ENCODE peak calls at places on chromosomes 16 and 17, in ten cellular contexts. D is WTC11, U is epithelial cell of esophagus, V is lung, C is mesothelial cell of epicardium, A is HFF-Myc, K is ovary, X is upper lobe of right lung, O is cardiac fibroblast, H is neural progenitor cell. P is an unnamed sample.

GRCh38 chr17:36907407-36907806 is 29.9 kb upstream of the LHX1 start:
- DNase-seq in D (no peak), U (no peak), V (no peak), C (no peak), A (no peak), K (no peak), X (no peak), O (no peak), H (no peak), P (no peak)

GRCh38 chr17:1577657-1578428 is 15.3 kb upstream of the PITPNA start:
- DNase-seq in D (no peak), U (no peak), V (no peak), C (no peak), A (no peak), K (no peak), X (no peak), O (no peak), H (no peak), P (no peak)

GRCh38 chr17:79918581-79919163 is 79.4 kb upstream of the CBX4 start:
- DNase-seq in D (no peak), U (no peak), V (no peak), C (no peak), A (no peak), K (no peak), X (no peak), O (no peak), H (no peak), P (no peak)

GRCh38 chr17:39782980-39783379 is 45.2 kb downstream of the GRB7 start:
- DNase-seq in D (no peak), U (peak), V (no peak), C (no peak), A (no peak), K (no peak), X (no peak), O (no peak), H (no peak), P (no peak)

GRCh38 chr17:2814499-2815341 is 18.5 kb downstream of the RAP1GAP2 start:
- DNase-seq in D (no peak), U (no peak), V (peak), C (no peak), A (no peak), K (no peak), X (no peak), O (no peak), H (no peak), P (no peak)

GRCh38 chr17:74864297-74864865 is 4.7 kb upstream of the GRIN2C start:
- DNase-seq in D (no peak), U (no peak), V (no peak), C (no peak), A (no peak), K (no peak), X (no peak), O (no peak), H (no peak), P (no peak)

GRCh38 chr16:30700491-30700890 is 1.5 kb downstream of the SRCAP start:
- DNase-seq in D (no peak), U (no peak), V (no peak), C (no peak), A (no peak), K (no peak), X (no peak), O (peak), H (no peak), P (no peak)

GRCh38 chr17:1422907-1423306 is 22.9 kb upstream of the YWHAE start:
- DNase-seq in D (no peak), U (peak), V (peak), C (no peak), A (peak), K (no peak), X (no peak), O (peak), H (no peak), P (no peak)

GRCh38 chr17:81049372-81049911 is 14.5 kb downstream of the BAIAP2 start:
- DNase-seq in D (no peak), U (no peak), V (no peak), C (no peak), A (no peak), K (no peak), X (no peak), O (no peak), H (no peak), P (no peak)

GRCh38 chr16:13110124-13110796 is 208.9 kb downstream of the SHISA9 start:
- DNase-seq in D (peak), U (peak), V (no peak), C (no peak), A (no peak), K (no peak), X (no peak), O (no peak), H (peak), P (peak)

GRCh38 chr16:12543700-12544476 is 259.8 kb downstream of the CPPED1 start:
- DNase-seq in D (no peak), U (no peak), V (no peak), C (no peak), A (no peak), K (no peak), X (no peak), O (no peak), H (no peak), P (no peak)

GRCh38 chr16:49464093-49464492 is 90.5 kb downstream of the C16orf78 start:
- DNase-seq in D (no peak), U (no peak), V (no peak), C (no peak), A (no peak), K (no peak), X (no peak), O (no peak), H (no peak), P (no peak)

GRCh38 chr17:80870401-80870800 is 121.2 kb upstream of the CHMP6 start:
- DNase-seq in D (no peak), U (no peak), V (no peak), C (no peak), A (no peak), K (no peak), X (no peak), O (no peak), H (no peak), P (no peak)

GRCh38 chr17:34958438-34958837 is 2.8 kb downstream of the CCT6B start:
- DNase-seq in D (no peak), U (no peak), V (no peak), C (no peak), A (no peak), K (no peak), X (no peak), O (no peak), H (no peak), P (no peak)

GRCh38 chr16:19858006-19858653 is 26.5 kb downstream of the GPRC5B start:
- DNase-seq in D (no peak), U (peak), V (no peak), C (no peak), A (no peak), K (no peak), X (no peak), O (peak), H (no peak), P (no peak)

GRCh38 chr16:72797606-72798005 is 250.3 kb downstream of the ZFHX3 start:
- DNase-seq in D (no peak), U (no peak), V (no peak), C (no peak), A (no peak), K (no peak), X (no peak), O (no peak), H (no peak), P (no peak)

GRCh38 chr16:27695161-27695560 is 145.2 kb downstream of the KATNIP start:
- DNase-seq in D (no peak), U (no peak), V (no peak), C (no peak), A (no peak), K (no peak), X (peak), O (no peak), H (no peak), P (no peak)

GRCh38 chr16:56237451-56237930 is 46.2 kb downstream of the GNAO1 start:
- DNase-seq in D (no peak), U (no peak), V (no peak), C (no peak), A (no peak), K (no peak), X (no peak), O (no peak), H (no peak), P (no peak)

GRCh38 chr17:70622382-70623260 is 453.3 kb downstream of the KCNJ2 start:
- DNase-seq in D (peak), U (peak), V (peak), C (peak), A (no peak), K (peak), X (peak), O (peak), H (peak), P (peak)

GRCh38 chr16:88769617-88770458 is 15.2 kb downstream of the PIEZO1 start:
- DNase-seq in D (peak), U (peak), V (peak), C (no peak), A (no peak), K (no peak), X (peak), O (no peak), H (peak), P (peak)

GRCh38 chr16:88772871-88773811 is 11.9 kb downstream of the PIEZO1 start:
- DNase-seq in D (no peak), U (peak), V (no peak), C (no peak), A (peak), K (peak), X (no peak), O (peak), H (peak), P (peak)

GRCh38 chr16:88771294-88771772 is 13.7 kb downstream of the PIEZO1 start:
- DNase-seq in D (no peak), U (no peak), V (no peak), C (no peak), A (no peak), K (no peak), X (no peak), O (no peak), H (no peak), P (no peak)

GRCh38 chr16:88768041-88768876 is 16.8 kb downstream of the PIEZO1 start:
- DNase-seq in D (no peak), U (no peak), V (peak), C (no peak), A (no peak), K (peak), X (peak), O (peak), H (peak), P (no peak)

DNA sequence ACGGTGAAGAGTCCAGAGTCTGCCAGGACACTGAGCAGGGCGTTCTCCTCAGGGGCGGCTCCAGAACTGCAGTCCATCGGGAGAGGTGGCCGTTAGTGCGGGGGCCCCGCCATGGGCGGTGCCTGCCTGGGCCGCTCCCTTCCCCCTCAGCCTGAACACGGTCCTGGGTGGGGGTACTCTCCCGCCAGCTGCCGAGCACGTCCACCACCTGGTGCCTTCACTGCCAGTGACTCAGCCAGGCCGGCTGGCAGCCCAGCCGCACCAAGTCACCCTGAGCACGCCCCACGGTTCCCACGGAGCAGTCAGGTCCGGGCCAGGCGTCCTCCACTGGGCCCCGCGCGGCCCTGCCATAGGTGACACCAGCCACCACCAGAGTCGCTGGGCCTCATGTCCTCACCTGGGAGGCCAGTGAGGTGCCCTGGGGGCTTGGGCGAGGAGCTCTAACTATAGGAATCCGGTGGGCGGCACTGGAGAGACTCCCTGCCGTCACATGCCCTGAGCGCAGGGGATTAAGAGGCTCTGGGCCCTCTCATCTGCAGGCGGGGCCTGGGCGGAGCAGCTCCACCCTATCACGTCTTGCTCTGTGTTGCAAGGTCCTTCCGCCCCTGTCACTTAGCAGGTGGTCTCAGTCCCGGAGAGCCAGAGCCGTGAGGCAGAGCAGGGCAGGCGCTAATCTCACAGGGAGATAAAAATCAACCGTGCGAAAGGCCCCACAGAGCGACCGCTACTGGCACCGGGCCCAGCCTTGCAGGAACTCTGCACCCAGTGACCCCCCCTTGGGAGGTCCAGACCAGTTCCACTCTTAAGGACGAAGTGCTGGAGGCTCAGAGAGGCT is 14.3 kb downstream of the PIEZO1 start:
- DNase-seq in D (peak), U (peak), V (peak), C (no peak), A (no peak), K (no peak), X (peak), O (peak), H (peak), P (peak)
- TF ChIP-seq CTCF in D (no peak), U (no peak), V (no peak), C (no peak), A (no peak), K (no peak), X (no peak), O (no peak), H (no peak), P (no peak)

GRCh38 chr16:58198022-58198683 is at the start of gene CSNK2A2:
- DNase-seq in D (peak), U (peak), V (peak), C (peak), A (peak), K (peak), X (peak), O (peak), H (peak), P (peak)
- TF ChIP-seq CTCF in D (no peak), U (peak), V (peak), C (no peak), A (peak), K (no peak), X (no peak), O (no peak), H (no peak), P (no peak)

DNA sequence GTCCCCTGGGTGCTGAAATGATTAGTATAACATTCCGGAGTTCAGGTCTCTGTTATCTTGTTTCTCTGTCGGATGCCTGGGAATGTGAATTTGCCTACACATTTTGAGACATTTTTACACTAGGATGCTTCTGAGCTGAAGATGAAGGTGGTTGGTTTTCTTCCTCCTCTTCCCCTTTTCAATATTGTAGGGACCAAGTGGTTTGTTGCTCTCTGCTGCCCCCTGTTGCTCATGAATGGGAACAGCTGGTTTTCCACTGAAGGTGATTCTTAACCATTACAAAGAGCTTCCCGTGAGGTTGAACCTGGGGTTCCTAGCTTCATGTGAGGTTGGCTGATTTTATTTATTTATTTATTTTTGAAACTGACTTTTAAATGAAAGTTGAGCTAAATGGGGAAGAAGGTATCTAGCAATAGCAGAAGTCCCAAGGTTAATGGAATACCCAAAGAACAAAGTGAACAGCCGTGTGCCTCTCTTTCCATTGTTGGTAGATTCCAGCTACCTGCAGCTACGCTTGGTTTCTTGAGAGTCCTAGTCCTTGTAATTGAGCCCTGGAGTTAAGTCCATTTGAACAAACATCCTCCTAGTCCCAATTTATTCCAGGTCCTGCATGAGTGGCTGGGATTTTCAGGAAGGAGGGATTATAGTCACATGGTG is 983.9 kb upstream of the EEF2KMT start:
- DNase-seq in D (peak), U (peak), V (peak), C (no peak), A (no peak), K (no peak), X (no peak), O (no peak), H (peak), P (peak)
- TF ChIP-seq CTCF in D (peak), U (peak), V (peak), C (peak), A (peak), K (no peak), X (peak), O (peak), H (peak), P (peak)

GRCh38 chr17:16214190-16215001 is 938 bp downstream of the NCOR1 start:
- DNase-seq in D (no peak), U (peak), V (no peak), C (no peak), A (no peak), K (no peak), X (no peak), O (no peak), H (peak), P (no peak)

GRCh38 chr17:16215002-16215272 is 397 bp downstream of the NCOR1 start:
- DNase-seq in D (peak), U (peak), V (peak), C (peak), A (no peak), K (no peak), X (peak), O (peak), H (peak), P (no peak)

GRCh38 chr17:16217002-16217635 is at the start of gene PIGL:
- DNase-seq in D (peak), U (peak), V (peak), C (peak), A (peak), K (peak), X (peak), O (peak), H (peak), P (peak)

GRCh38 chr17:16215965-16216316 is 607 bp upstream of the NCOR1 start:
- DNase-seq in D (peak), U (peak), V (peak), C (no peak), A (no peak), K (no peak), X (no peak), O (no peak), H (no peak), P (no peak)

DNA sequence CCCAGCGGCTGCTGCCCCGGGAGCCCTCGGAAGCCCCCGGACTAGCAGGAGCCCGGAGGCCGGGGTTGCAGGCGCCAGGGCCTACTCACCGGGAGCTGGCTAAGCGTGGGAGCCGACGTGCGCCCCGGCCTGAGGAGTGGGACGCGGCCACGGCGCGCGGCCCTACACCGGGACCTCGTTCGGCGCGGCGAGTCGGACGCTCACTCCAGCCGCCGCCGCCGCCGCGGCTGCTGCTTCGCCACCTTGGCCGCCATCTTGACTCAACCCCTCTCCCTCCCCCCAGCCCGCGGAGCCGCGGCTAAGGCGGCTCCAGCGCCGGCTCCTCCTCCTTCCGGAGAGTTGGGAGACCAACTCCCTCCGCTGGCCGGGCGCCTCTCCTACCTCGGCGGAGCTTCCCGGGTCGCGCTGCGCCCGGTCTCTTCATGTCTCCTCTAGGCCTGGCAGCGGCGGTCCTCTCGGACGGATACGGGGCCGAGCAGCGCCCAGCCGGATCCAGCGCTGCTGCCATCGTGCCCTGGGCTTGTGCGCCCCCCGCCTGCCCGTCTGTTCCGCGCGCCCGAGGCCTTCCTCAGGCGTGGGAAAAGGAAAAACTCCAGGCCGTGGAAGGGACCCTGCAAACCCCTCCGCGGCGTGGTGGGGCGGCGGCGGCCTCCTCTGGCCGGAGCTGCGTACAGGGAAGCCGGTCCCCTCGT is at the start of gene NCOR1:
- DNase-seq in D (peak), U (peak), V (peak), C (peak), A (peak), K (peak), X (peak), O (peak), H (peak), P (peak)
- TF ChIP-seq CTCF in D (no peak), U (peak), V (no peak), C (no peak), A (peak), K (no peak), X (peak), O (peak), H (peak), P (no peak)

GRCh38 chr17:78759969-78760352 is 22.1 kb downstream of the CYTH1 start:
- DNase-seq in D (no peak), U (no peak), V (no peak), C (no peak), A (no peak), K (no peak), X (no peak), O (no peak), H (no peak), P (no peak)
- TF ChIP-seq CTCF in D (no peak), U (no peak), V (no peak), C (no peak), A (no peak), K (no peak), X (no peak), O (no peak), H (no peak), P (no peak)

DNA sequence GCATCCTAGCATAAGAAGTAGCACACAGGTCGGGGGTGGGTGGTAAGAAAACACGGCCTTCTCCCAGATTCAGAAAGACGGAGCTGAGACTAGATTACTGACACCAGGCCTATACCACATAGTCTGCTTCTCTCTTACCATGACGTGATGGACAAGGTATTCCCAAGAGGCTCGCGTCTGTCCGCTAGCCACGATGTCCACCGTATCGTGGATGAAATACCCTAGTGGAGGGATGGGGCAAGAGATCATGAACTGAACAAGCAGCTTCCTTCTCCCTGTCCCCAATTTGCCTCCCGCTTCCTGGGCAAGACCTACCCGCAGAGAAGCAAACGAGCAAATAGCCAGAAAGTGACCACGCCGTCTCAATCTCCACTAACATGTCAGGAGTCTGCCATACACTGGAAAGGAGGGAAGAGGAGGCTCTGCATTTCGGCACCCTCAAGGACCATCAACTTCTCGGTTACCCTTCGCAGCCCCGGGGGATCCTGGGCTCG is 820 bp downstream of the TLCD1 start:
- DNase-seq in D (no peak), U (peak), V (no peak), C (no peak), A (no peak), K (no peak), X (no peak), O (peak), H (no peak), P (no peak)
- TF ChIP-seq CTCF in D (no peak), U (peak), V (no peak), C (no peak), A (no peak), K (no peak), X (no peak), O (no peak), H (peak), P (no peak)

GRCh38 chr17:48223945-48224344 is 116.4 kb downstream of the SNX11 start:
- DNase-seq in D (no peak), U (no peak), V (no peak), C (no peak), A (no peak), K (no peak), X (no peak), O (no peak), H (no peak), P (no peak)
- TF ChIP-seq CTCF in D (no peak), U (no peak), V (no peak), C (no peak), A (no peak), K (no peak), X (no peak), O (no peak), H (no peak), P (no peak)

P was measured in nephron progenitor cell.